ENCODE peak calls at places on chromosomes 4 and X, in seven cellular contexts. E is stimulated activated CD4-positive, alpha-beta T cell treated with anti-CD3 and anti-CD28 coated beads, Interleukin-4, amount 100 ng/mL, for 4 hours; C is activated T-cell treated with anti-CD3 and anti-CD28 coated beads for 1 hour; X is epithelial cell of esophagus; D is T-cell; R is Calu3; Q is NCI-H2029 treated with DMSO at 0.1 percent for 48 hours. Z is an unnamed sample.

GRCh38 chr4:2241410-2242353 is at the start of the genes HAUS3 and POLN:
- DNase-seq in X (peak; percentile 99), Q (peak; percentile 93), E (peak; percentile 98), D (peak; percentile 98), R (peak; percentile 95), C (peak; percentile 99), Z (peak; percentile 96)

GRCh38 chr4:7193040-7193958 is 961 bp downstream of the SORCS2 start:
- DNase-seq in E (no peak), R (no peak), C (no peak), D (no peak), X (no peak), Q (no peak), Z (peak; percentile 19)

GRCh38 chr4:25977397-25978170 is 63.6 kb downstream of the SMIM20 start:
- DNase-seq in R (no peak), Q (no peak), C (no peak), E (no peak), D (no peak), X (no peak), Z (no peak)

GRCh38 chrX:13891367-13892146 is 74.7 kb upstream of the GPM6B start:
- DNase-seq in C (no peak), Q (no peak), X (no peak), E (no peak), R (no peak), D (no peak), Z (no peak)

GRCh38 chr4:3812211-3812934 is 46.2 kb downstream of the ADRA2C start:
- DNase-seq in C (no peak), R (no peak), D (no peak), Q (no peak), E (no peak), X (no peak), Z (no peak)

GRCh38 chrX:13159886-13160285 is 115.5 kb upstream of the FAM9C start:
- DNase-seq in X (no peak), R (no peak), C (no peak), D (no peak), E (no peak), Q (no peak), Z (no peak)

GRCh38 chrX:41332408-41332987 is 1.5 kb upstream of the DDX3X start:
- DNase-seq in C (peak; percentile 18), X (peak; percentile 37), R (no peak), Q (no peak), D (no peak), E (no peak), Z (no peak)

GRCh38 chr4:28842271-28842670 is 1877.9 kb upstream of the PCDH7 start:
- DNase-seq in E (no peak), X (no peak), Q (no peak), R (no peak), D (no peak), C (no peak), Z (no peak)

GRCh38 chr4:57109847-57110634 is at the start of gene IGFBP7:
- DNase-seq in X (peak; percentile 57), R (peak; percentile 18), C (no peak), D (no peak), E (no peak), Q (no peak), Z (peak; percentile 53)

GRCh38 chr4:2045518-2045951 is 13.6 kb upstream of the NAT8L start:
- DNase-seq in C (no peak), E (no peak), D (no peak), R (no peak), Q (no peak), X (no peak), Z (no peak)

GRCh38 chrX:120207009-120207610 is 43.5 kb upstream of the ZBTB33 start:
- DNase-seq in E (no peak), R (no peak), X (no peak), C (no peak), Q (no peak), D (no peak), Z (no peak)

GRCh38 chr4:13309751-13310150 is 174.4 kb downstream of the RAB28 start:
- DNase-seq in R (no peak), X (peak; percentile 59), D (no peak), C (no peak), E (no peak), Q (no peak), Z (no peak)

GRCh38 chr4:2080429-2081300 is 21.5 kb downstream of the NAT8L start:
- DNase-seq in C (no peak), Q (no peak), D (no peak), R (no peak), X (no peak), E (no peak), Z (no peak)

GRCh38 chr4:110195561-110196205 is 2.7 kb downstream of the ELOVL6 start:
- DNase-seq in C (no peak), X (peak; percentile 88), Q (peak; percentile 63), E (no peak), D (no peak), R (no peak), Z (no peak)

GRCh38 chrX:132463411-132463810 is 25.4 kb downstream of the MBNL3 start:
- DNase-seq in R (no peak), D (no peak), Q (no peak), E (no peak), X (no peak), C (no peak), Z (no peak)

GRCh38 chr4:141350122-141350904 is 129.6 kb downstream of the ZNF330 start:
- DNase-seq in R (peak; percentile 75), X (peak; percentile 68), Q (peak; percentile 12), E (no peak), D (no peak), C (no peak), Z (no peak)

GRCh38 chr4:17614416-17615299 is at the start of gene MED28:
- DNase-seq in Q (peak; percentile 84), C (peak; percentile 95), D (peak; percentile 90), X (peak; percentile 94), R (peak; percentile 87), E (peak; percentile 95), Z (peak; percentile 94)

GRCh38 chrX:40120838-40121580 is 23.3 kb upstream of the BCOR start:
- DNase-seq in E (no peak), X (peak; percentile 42), R (no peak), D (no peak), C (no peak), Q (no peak), Z (no peak)

GRCh38 chrX:338836-339400 is 20.3 kb upstream of the GTPBP6 start:
- DNase-seq in C (no peak), R (no peak), X (no peak), D (no peak), Q (no peak), E (no peak), Z (no peak)

GRCh38 chr4:26611879-26612278 is 28.0 kb downstream of the TBC1D19 start:
- DNase-seq in C (no peak), X (no peak), D (no peak), E (no peak), Q (no peak), R (no peak), Z (no peak)

GRCh38 chr4:107931775-107932321 is 499 bp downstream of the CYP2U1 start:
- DNase-seq in Q (no peak), D (peak; percentile 1), C (peak; percentile 10), R (no peak), E (peak; percentile 41), X (no peak), Z (no peak)

GRCh38 chr4:176439611-176440010 is 119.8 kb downstream of the SPCS3 start:
- DNase-seq in D (no peak), E (no peak), R (no peak), X (no peak), C (no peak), Q (no peak), Z (no peak)

GRCh38 chrX:48697182-48697727 is 721 bp downstream of the SUV39H1 start:
- DNase-seq in D (no peak), E (no peak), R (no peak), Q (no peak), X (no peak), C (no peak), Z (no peak)

GRCh38 chr4:183675625-183676024 is 16.5 kb downstream of the TRAPPC11 start:
- DNase-seq in Q (no peak), D (no peak), R (no peak), C (no peak), X (no peak), E (no peak), Z (no peak)

GRCh38 chr4:133320576-133321170 is 171.6 kb downstream of the PCDH10 start:
- DNase-seq in Q (no peak), R (peak; percentile 6), X (peak; percentile 62), E (no peak), D (no peak), C (no peak), Z (no peak)

GRCh38 chr4:166064706-166065105 is 191.7 kb downstream of the TLL1 start:
- DNase-seq in E (no peak), C (no peak), R (no peak), D (no peak), Q (no peak), X (peak; percentile 93), Z (no peak)

GRCh38 chr4:40710484-40711269 is 39.1 kb upstream of the NSUN7 start:
- DNase-seq in C (no peak), Q (no peak), R (no peak), D (no peak), X (peak; percentile 63), E (no peak), Z (no peak)

GRCh38 chr4:165476214-165477098 is 97.6 kb downstream of the CPE start:
- DNase-seq in C (no peak), X (peak; percentile 98), D (no peak), R (peak; percentile 57), Q (no peak), E (no peak), Z (no peak)

Z was measured in tibial nerve.